ENCODE peak calls at places on chromosome 2, in nine cellular contexts. One of them, this sample, is unnamed.

GRCh38 chr2:17476820-17477219 is 41.4 kb downstream of the RAD51AP2 start:
- DNase-seq in skeletal muscle cell: no peak
- DNase-seq in GM13976: no peak
- DNase-seq in left ventricle myocardium superior: no peak
- DNase-seq in cardiac fibroblast: peak; percentile 5
- DNase-seq in stimulated activated CD4-positive, alpha-beta T cell treated with anti-CD3 and anti-CD28 coated beads, Interleukin-12 subunit alpha, Interleukin-12 subunit beta, amount 100 ng/mL, for 4 hours: no peak
- DNase-seq in left lung: no peak
- DNase-seq in transverse colon: no peak
- DNase-seq in EH: no peak
- DNase-seq in this sample: no peak

GRCh38 chr2:10561636-10562035 is 113.5 kb upstream of the ODC1 start:
- DNase-seq in transverse colon: no peak
- DNase-seq in GM13976: no peak
- DNase-seq in EH: peak; percentile 22
- DNase-seq in skeletal muscle cell: no peak
- DNase-seq in left lung: no peak
- DNase-seq in cardiac fibroblast: no peak
- DNase-seq in stimulated activated CD4-positive, alpha-beta T cell treated with anti-CD3 and anti-CD28 coated beads, Interleukin-12 subunit alpha, Interleukin-12 subunit beta, amount 100 ng/mL, for 4 hours: no peak
- DNase-seq in left ventricle myocardium superior: no peak
- DNase-seq in this sample: no peak

GRCh38 chr2:236177604-236177966 is 9.4 kb upstream of the GBX2 start:
- DNase-seq in cardiac fibroblast: peak; percentile 36
- DNase-seq in left lung: no peak
- DNase-seq in GM13976: peak; percentile 58
- DNase-seq in EH: peak; percentile 53
- DNase-seq in skeletal muscle cell: no peak
- DNase-seq in left ventricle myocardium superior: peak; percentile 62
- DNase-seq in stimulated activated CD4-positive, alpha-beta T cell treated with anti-CD3 and anti-CD28 coated beads, Interleukin-12 subunit alpha, Interleukin-12 subunit beta, amount 100 ng/mL, for 4 hours: peak; percentile 22
- DNase-seq in transverse colon: peak; percentile 33
- DNase-seq in this sample: no peak

GRCh38 chr2:190835303-190835930 is 45.2 kb upstream of the GLS start:
- DNase-seq in EH: peak; percentile 93
- DNase-seq in cardiac fibroblast: peak; percentile 90
- DNase-seq in left lung: peak; percentile 54
- DNase-seq in transverse colon: no peak
- DNase-seq in skeletal muscle cell: peak; percentile 77
- DNase-seq in left ventricle myocardium superior: peak; percentile 34
- DNase-seq in stimulated activated CD4-positive, alpha-beta T cell treated with anti-CD3 and anti-CD28 coated beads, Interleukin-12 subunit alpha, Interleukin-12 subunit beta, amount 100 ng/mL, for 4 hours: no peak
- DNase-seq in GM13976: no peak
- DNase-seq in this sample: no peak

GRCh38 chr2:15818186-15818795 is 122.1 kb upstream of the MYCN start:
- DNase-seq in cardiac fibroblast: no peak
- DNase-seq in GM13976: no peak
- DNase-seq in stimulated activated CD4-positive, alpha-beta T cell treated with anti-CD3 and anti-CD28 coated beads, Interleukin-12 subunit alpha, Interleukin-12 subunit beta, amount 100 ng/mL, for 4 hours: no peak
- DNase-seq in EH: no peak
- DNase-seq in skeletal muscle cell: no peak
- DNase-seq in left ventricle myocardium superior: no peak
- DNase-seq in transverse colon: no peak
- DNase-seq in left lung: no peak
- DNase-seq in this sample: no peak

GRCh38 chr2:237092506-237092905 is 6.8 kb downstream of the COPS8 start:
- DNase-seq in cardiac fibroblast: peak; percentile 29
- DNase-seq in left ventricle myocardium superior: no peak
- DNase-seq in GM13976: no peak
- DNase-seq in stimulated activated CD4-positive, alpha-beta T cell treated with anti-CD3 and anti-CD28 coated beads, Interleukin-12 subunit alpha, Interleukin-12 subunit beta, amount 100 ng/mL, for 4 hours: no peak
- DNase-seq in left lung: no peak
- DNase-seq in EH: no peak
- DNase-seq in transverse colon: no peak
- DNase-seq in skeletal muscle cell: no peak
- DNase-seq in this sample: no peak

GRCh38 chr2:29455202-29455885 is 340.1 kb downstream of the CLIP4 start:
- DNase-seq in left ventricle myocardium superior: no peak
- DNase-seq in cardiac fibroblast: peak; percentile 5
- DNase-seq in left lung: no peak
- DNase-seq in transverse colon: no peak
- DNase-seq in stimulated activated CD4-positive, alpha-beta T cell treated with anti-CD3 and anti-CD28 coated beads, Interleukin-12 subunit alpha, Interleukin-12 subunit beta, amount 100 ng/mL, for 4 hours: no peak
- DNase-seq in EH: peak; percentile 60
- DNase-seq in skeletal muscle cell: peak; percentile 36
- DNase-seq in GM13976: no peak
- DNase-seq in this sample: no peak

GRCh38 chr2:239425496-239426098 is 24.8 kb upstream of the HDAC4 start:
- DNase-seq in transverse colon: no peak
- DNase-seq in cardiac fibroblast: no peak
- DNase-seq in skeletal muscle cell: no peak
- DNase-seq in GM13976: no peak
- DNase-seq in stimulated activated CD4-positive, alpha-beta T cell treated with anti-CD3 and anti-CD28 coated beads, Interleukin-12 subunit alpha, Interleukin-12 subunit beta, amount 100 ng/mL, for 4 hours: no peak
- DNase-seq in EH: no peak
- DNase-seq in left ventricle myocardium superior: no peak
- DNase-seq in left lung: no peak
- DNase-seq in this sample: no peak

GRCh38 chr2:98664323-98664722 is 55.9 kb downstream of the UNC50 start:
- DNase-seq in EH: no peak
- DNase-seq in GM13976: no peak
- DNase-seq in left ventricle myocardium superior: no peak
- DNase-seq in transverse colon: no peak
- DNase-seq in left lung: no peak
- DNase-seq in stimulated activated CD4-positive, alpha-beta T cell treated with anti-CD3 and anti-CD28 coated beads, Interleukin-12 subunit alpha, Interleukin-12 subunit beta, amount 100 ng/mL, for 4 hours: no peak
- DNase-seq in skeletal muscle cell: no peak
- DNase-seq in cardiac fibroblast: no peak
- DNase-seq in this sample: no peak

GRCh38 chr2:119290859-119291587 is 67.4 kb downstream of the STEAP3 start:
- DNase-seq in GM13976: peak; percentile 87
- DNase-seq in stimulated activated CD4-positive, alpha-beta T cell treated with anti-CD3 and anti-CD28 coated beads, Interleukin-12 subunit alpha, Interleukin-12 subunit beta, amount 100 ng/mL, for 4 hours: peak; percentile 56
- DNase-seq in cardiac fibroblast: peak; percentile 74
- DNase-seq in left ventricle myocardium superior: peak; percentile 86
- DNase-seq in EH: peak; percentile 75
- DNase-seq in left lung: peak; percentile 63
- DNase-seq in transverse colon: peak; percentile 86
- DNase-seq in skeletal muscle cell: no peak
- DNase-seq in this sample: peak; percentile 37

GRCh38 chr2:135168119-135168872 is 116.2 kb downstream of the RAB3GAP1 start:
- DNase-seq in GM13976: no peak
- DNase-seq in stimulated activated CD4-positive, alpha-beta T cell treated with anti-CD3 and anti-CD28 coated beads, Interleukin-12 subunit alpha, Interleukin-12 subunit beta, amount 100 ng/mL, for 4 hours: no peak
- DNase-seq in transverse colon: no peak
- DNase-seq in left ventricle myocardium superior: no peak
- DNase-seq in skeletal muscle cell: no peak
- DNase-seq in EH: no peak
- DNase-seq in left lung: no peak
- DNase-seq in cardiac fibroblast: no peak
- DNase-seq in this sample: no peak

This sample was measured in naive B cell.